ENCODE peak calls at places on chromosomes 1 and 21, in five cellular contexts. W is hepatocyte, C is GM23338, J is fibroblast of lung, X is HCT116. R is an unnamed sample.

GRCh38 chr21:34965200-34966174 is 83.6 kb downstream of the RUNX1 start:
- DNase-seq in W (no peak), C (no peak), J (peak; percentile 66), X (no peak), R (no peak)

GRCh38 chr1:226365831-226366231 is 42.1 kb downstream of the PARP1 start:
- DNase-seq in W (no peak), C (no peak), J (peak; percentile 51), X (no peak), R (no peak)

GRCh38 chr1:3981746-3982505 is 81.9 kb upstream of the C1orf174 start:
- DNase-seq in W (no peak), C (no peak), J (no peak), X (no peak), R (no peak)

GRCh38 chr1:12019858-12020509 is 686 bp downstream of the MIIP start:
- DNase-seq in W (no peak), C (peak; percentile 37), J (no peak), X (no peak), R (no peak)

GRCh38 chr1:228339766-228340685 is 66.6 kb downstream of the TRIM11 start:
- DNase-seq in W (no peak), C (no peak), J (no peak), X (no peak), R (no peak)

GRCh38 chr1:20590313-20590777 is 1.4 kb downstream of the CDA start:
- DNase-seq in W (peak; percentile 31), C (no peak), J (peak; percentile 64), X (no peak), R (no peak)

GRCh38 chr1:67684526-67685066 is 405 bp upstream of the GADD45A start:
- DNase-seq in W (no peak), C (no peak), J (no peak), X (no peak), R (no peak)

GRCh38 chr21:44854391-44854663 is 19.2 kb downstream of the PTTG1IP start:
- DNase-seq in W (no peak), C (no peak), J (no peak), X (no peak), R (no peak)

GRCh38 chr1:41917835-41918449 is 780 bp downstream of the HIVEP3 start:
- DNase-seq in W (peak; percentile 38), C (peak; percentile 81), J (peak; percentile 19), X (no peak), R (no peak)

GRCh38 chr1:63611231-63611630 is 18.0 kb downstream of the PGM1 start:
- DNase-seq in W (no peak), C (no peak), J (peak; percentile 11), X (no peak), R (no peak)

GRCh38 chr21:45027241-45028196 is 46.9 kb upstream of the ADARB1 start:
- DNase-seq in W (peak; percentile 3), C (no peak), J (no peak), X (no peak), R (no peak)

GRCh38 chr1:148296511-148296910 is 144.4 kb upstream of the NBPF11 start:
- DNase-seq in W (no peak), C (no peak), J (no peak), X (no peak), R (no peak)

GRCh38 chr1:20237646-20238045 is 51.3 kb upstream of the PLA2G2C start:
- DNase-seq in W (no peak), C (no peak), J (no peak), X (no peak), R (peak; percentile 28)

GRCh38 chr1:116374340-116375164 is 1.5 kb downstream of the ATP1A1 start:
- DNase-seq in W (no peak), C (peak; percentile 46), J (no peak), X (no peak), R (peak; percentile 46)

GRCh38 chr21:31098576-31099005 is 60.3 kb upstream of the KRTAP19-8 start:
- DNase-seq in W (peak; percentile 78), C (peak; percentile 90), J (peak; percentile 61), X (peak; percentile 51), R (peak; percentile 64)

GRCh38 chr1:7616076-7616833 is 154.8 kb upstream of the VAMP3 start:
- DNase-seq in W (peak; percentile 75), C (peak; percentile 88), J (peak; percentile 41), X (no peak), R (peak; percentile 20)

GRCh38 chr1:41342774-41343355 is 18.4 kb upstream of the FOXO6 start:
- DNase-seq in W (no peak), C (no peak), J (no peak), X (no peak), R (no peak)

GRCh38 chr1:78465143-78465542 is 25.6 kb upstream of the PTGFR start:
- DNase-seq in W (no peak), C (no peak), J (no peak), X (no peak), R (no peak)

GRCh38 chr1:202343652-202344349 is 2.1 kb upstream of the UBE2T start:
- DNase-seq in W (peak; percentile 76), C (peak; percentile 81), J (peak; percentile 61), X (peak; percentile 39), R (peak; percentile 77)

GRCh38 chr1:66265796-66266195 is 268.2 kb upstream of the SGIP1 start:
- DNase-seq in W (no peak), C (no peak), J (no peak), X (no peak), R (no peak)

GRCh38 chr1:230321741-230322420 is 104.3 kb downstream of the PGBD5 start:
- DNase-seq in W (no peak), C (no peak), J (no peak), X (no peak), R (no peak)

GRCh38 chr1:38431669-38432376 is 385.2 kb upstream of the POU3F1 start:
- DNase-seq in W (no peak), C (no peak), J (no peak), X (no peak), R (no peak)

GRCh38 chr1:77824083-77824482 is 44.6 kb downstream of the MIGA1 start:
- DNase-seq in W (no peak), C (peak; percentile 9), J (peak; percentile 57), X (peak; percentile 12), R (no peak)

GRCh38 chr1:77858725-77859124 is 29.7 kb upstream of the NEXN start:
- DNase-seq in W (no peak), C (no peak), J (no peak), X (no peak), R (no peak)

GRCh38 chr21:33802458-33802857 is 113.1 kb downstream of the ATP5PO start:
- DNase-seq in W (no peak), C (no peak), J (no peak), X (no peak), R (no peak)

GRCh38 chr1:198605426-198605825 is 33.4 kb upstream of the PTPRC start:
- DNase-seq in W (no peak), C (peak; percentile 8), J (no peak), X (no peak), R (peak; percentile 47)

GRCh38 chr1:247373721-247374141 is 42.1 kb upstream of the ZNF496 start:
- DNase-seq in W (peak; percentile 64), C (peak; percentile 94), J (peak; percentile 36), X (no peak), R (peak; percentile 71)

GRCh38 chr1:22117851-22118250 is 25.0 kb downstream of the WNT4 start:
- DNase-seq in W (no peak), C (no peak), J (peak; percentile 64), X (no peak), R (no peak)

GRCh38 chr1:117656202-117656641 is 50.4 kb downstream of the TENT5C start:
- DNase-seq in W (no peak), C (no peak), J (no peak), X (no peak), R (peak; percentile 80)

GRCh38 chr1:184745929-184746583 is 8.6 kb downstream of the EDEM3 start:
- DNase-seq in W (no peak), C (no peak), J (no peak), X (no peak), R (no peak)

GRCh38 chr1:45884700-45885099 is 81.3 kb downstream of the MAST2 start:
- DNase-seq in W (peak; percentile 21), C (no peak), J (no peak), X (no peak), R (no peak)

GRCh38 chr1:85607126-85607912 is 26.8 kb downstream of the CCN1 start:
- DNase-seq in W (peak; percentile 81), C (peak; percentile 99), J (peak; percentile 90), X (peak; percentile 93), R (no peak)

GRCh38 chr1:234604726-234605492 is 5.1 kb downstream of the IRF2BP2 start:
- DNase-seq in W (no peak), C (no peak), J (peak; percentile 80), X (no peak), R (no peak)

GRCh38 chr1:31376374-31377134 is 3.7 kb upstream of the FABP3 start:
- DNase-seq in W (peak; percentile 87), C (peak; percentile 73), J (peak; percentile 99), X (no peak), R (no peak)

GRCh38 chr1:1411626-1412025 is 4.5 kb upstream of the MRPL20 start:
- DNase-seq in W (no peak), C (no peak), J (no peak), X (no peak), R (no peak)

GRCh38 chr1:1418464-1419362 is 2.4 kb downstream of the ANKRD65 start:
- DNase-seq in W (no peak), C (no peak), J (no peak), X (no peak), R (no peak)

GRCh38 chr1:1419363-1419811 is 1.7 kb downstream of the ANKRD65 start:
- DNase-seq in W (no peak), C (no peak), J (no peak), X (no peak), R (no peak)

GRCh38 chr1:1419812-1420653 is 1.0 kb downstream of the ANKRD65 start:
- DNase-seq in W (no peak), C (peak; percentile 63), J (no peak), X (no peak), R (no peak)

GRCh38 chr1:1415751-1416150 is 5.3 kb downstream of the ANKRD65 start:
- DNase-seq in W (no peak), C (no peak), J (no peak), X (no peak), R (no peak)
- H2AFZ ChIP-seq in W (no peak overlapping the region), C (no peak overlapping the region), J (no peak overlapping the region), X (no peak overlapping the region), R (no peak overlapping the region)

GRCh38 chr1:39954261-39954869 is 580 bp upstream of the MFSD2A start:
- DNase-seq in W (no peak), C (no peak), J (no peak), X (no peak), R (no peak)
- H2AFZ ChIP-seq in W (peak overlapping the region; percentile 58), C (peak overlapping the region; percentile 95), J (peak overlapping the region; percentile 60), X (no peak overlapping the region), R (peak overlapping the region; percentile 73)

GRCh38 chr1:179217943-179218507 is 11.5 kb downstream of the ABL2 start:
- DNase-seq in W (no peak), C (no peak), J (peak; percentile 67), X (no peak), R (peak; percentile 8)
- H2AFZ ChIP-seq in W (no peak overlapping the region), C (no peak overlapping the region), J (peak overlapping the region; percentile 36), X (no peak overlapping the region), R (no peak overlapping the region)

DNA sequence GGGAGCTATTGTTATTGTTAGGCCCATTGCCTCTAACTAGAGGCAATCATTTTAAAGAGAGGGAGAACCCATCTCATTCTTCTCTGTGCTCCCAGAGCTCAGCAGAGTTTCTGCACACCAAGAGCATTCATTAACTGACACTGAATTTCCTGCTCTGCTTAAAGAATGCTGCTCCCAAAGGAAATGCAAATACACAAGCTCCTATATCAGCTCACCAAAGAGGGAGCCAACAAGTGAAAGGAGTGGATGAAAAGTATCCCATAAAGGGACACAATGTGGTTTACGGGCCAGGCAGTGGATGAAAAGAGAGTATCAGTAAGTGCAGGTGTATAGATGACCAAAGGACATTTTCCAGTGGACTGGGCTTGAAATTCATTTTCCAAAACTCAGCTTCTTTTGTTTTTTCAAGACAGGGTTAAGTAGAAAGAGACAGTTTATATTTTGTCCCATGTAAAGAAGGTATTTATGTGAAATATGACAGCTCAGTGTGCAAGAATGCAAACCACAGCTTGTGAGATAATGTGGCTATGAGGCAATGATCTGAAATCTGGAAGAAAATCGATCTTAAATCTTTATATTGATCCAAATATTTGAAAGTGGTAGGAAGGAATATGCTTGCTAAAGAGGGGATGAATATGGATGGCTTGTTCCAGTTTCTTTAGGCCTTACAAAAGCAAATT is 207.7 kb upstream of the CAMK1G start:
- DNase-seq in W (no peak), C (peak; percentile 72), J (peak; percentile 73), X (no peak), R (no peak)
- H2AFZ ChIP-seq in W (no peak overlapping the region), C (no peak overlapping the region), J (peak overlapping the region; percentile 30), X (no peak overlapping the region), R (no peak overlapping the region)